ENCODE peak calls at places on chromosomes 16 and 17, in seven cellular contexts. W, C, A, I, Y, H and T are unnamed samples.
A peak's percentile ranks its signal among the peaks of the same experiment; 100 is the strongest.

GRCh38 chr17:35001549-35001948 is 21.2 kb downstream of the LIG3 start:
- DNase-seq in W (no peak), C (peak; percentile 6), A (no peak), I (no peak), Y (no peak), H (no peak), T (no peak)

GRCh38 chr17:27430882-27431491 is 25.3 kb upstream of the KSR1 start:
- DNase-seq in W (no peak), C (peak; percentile 51), A (no peak), I (no peak), Y (peak; percentile 28), H (no peak), T (no peak)

GRCh38 chr16:81831722-81832126 is 52.6 kb downstream of the PLCG2 start:
- DNase-seq in W (no peak), C (no peak), A (peak; percentile 7), I (no peak), Y (peak; percentile 79), H (peak; percentile 81), T (peak; percentile 79)

GRCh38 chr17:5500247-5500803 is 14.0 kb downstream of the MIS12 start:
- DNase-seq in W (no peak), C (peak; percentile 12), A (no peak), I (no peak), Y (no peak), H (peak; percentile 38), T (no peak)

GRCh38 chr16:11423315-11424117 is 78.3 kb downstream of the RMI2 start:
- DNase-seq in W (no peak), C (no peak), A (no peak), I (no peak), Y (no peak), H (peak; percentile 58), T (no peak)

GRCh38 chr17:62675260-62675659 is 47.8 kb downstream of the MRC2 start:
- DNase-seq in W (no peak), C (no peak), A (no peak), I (no peak), Y (no peak), H (no peak), T (no peak)

GRCh38 chr16:11474617-11475291 is 112.0 kb downstream of the LITAF start:
- DNase-seq in W (no peak), C (no peak), A (no peak), I (no peak), Y (no peak), H (no peak), T (no peak)

GRCh38 chr16:55567382-55567781 is 898 bp downstream of the CAPNS2 start:
- DNase-seq in W (no peak), C (peak; percentile 50), A (peak; percentile 30), I (no peak), Y (no peak), H (no peak), T (no peak)

GRCh38 chr16:20611350-20611902 is 35.3 kb upstream of the ACSM2B start:
- DNase-seq in W (no peak), C (no peak), A (no peak), I (no peak), Y (no peak), H (no peak), T (no peak)

GRCh38 chr17:9011001-9011400 is 10.3 kb upstream of the NTN1 start:
- DNase-seq in W (no peak), C (no peak), A (no peak), I (no peak), Y (no peak), H (no peak), T (no peak)

GRCh38 chr17:17741346-17742023 is 60.2 kb downstream of the RAI1 start:
- DNase-seq in W (peak; percentile 91), C (no peak), A (no peak), I (no peak), Y (no peak), H (no peak), T (no peak)

GRCh38 chr17:17553217-17554195 is 38.0 kb downstream of the PEMT start:
- DNase-seq in W (no peak), C (no peak), A (no peak), I (no peak), Y (no peak), H (no peak), T (no peak)

GRCh38 chr17:20073056-20073979 is 64.2 kb downstream of the SPECC1 start:
- DNase-seq in W (no peak), C (peak; percentile 10), A (peak; percentile 69), I (no peak), Y (peak; percentile 38), H (peak; percentile 55), T (peak; percentile 40)

GRCh38 chr16:56911771-56912541 is 20.0 kb upstream of the HERPUD1 start:
- DNase-seq in W (no peak), C (peak; percentile 65), A (peak; percentile 36), I (no peak), Y (peak; percentile 74), H (peak; percentile 83), T (no peak)

GRCh38 chr16:67923414-67924127 is 8.1 kb downstream of the CTRL start:
- DNase-seq in W (no peak), C (no peak), A (no peak), I (no peak), Y (no peak), H (no peak), T (no peak)

GRCh38 chr17:79661292-79662041 is 50.6 kb upstream of the RBFOX3 start:
- DNase-seq in W (no peak), C (no peak), A (no peak), I (no peak), Y (no peak), H (no peak), T (no peak)

GRCh38 chr17:79657036-79657435 is 46.2 kb upstream of the RBFOX3 start:
- DNase-seq in W (no peak), C (no peak), A (no peak), I (peak; percentile 58), Y (no peak), H (no peak), T (no peak)

GRCh38 chr17:79657861-79658810 is 47.3 kb upstream of the RBFOX3 start:
- DNase-seq in W (no peak), C (no peak), A (no peak), I (peak; percentile 21), Y (no peak), H (no peak), T (no peak)

GRCh38 chr17:79659376-79659775 is 48.5 kb upstream of the RBFOX3 start:
- DNase-seq in W (no peak), C (no peak), A (no peak), I (peak; percentile 37), Y (no peak), H (peak; percentile 21), T (no peak)

GRCh38 chr17:79658811-79659207 is 48.0 kb upstream of the RBFOX3 start:
- DNase-seq in W (no peak), C (peak; percentile 21), A (no peak), I (peak; percentile 61), Y (peak; percentile 26), H (no peak), T (no peak)
- TF ChIP-seq CTCF in W (peak; percentile 64), C (peak; percentile 30), A (no peak), I (no peak), Y (peak; percentile 23), H (peak; percentile 5), T (no peak)

GRCh38 chr17:82551779-82552457 is 32.4 kb downstream of the FOXK2 start:
- DNase-seq in W (peak; percentile 58), C (peak; percentile 70), A (peak; percentile 59), I (peak; percentile 84), Y (peak; percentile 82), H (peak; percentile 91), T (peak; percentile 59)
- TF ChIP-seq CTCF in W (peak; percentile 64), C (peak; percentile 84), A (peak; percentile 74), I (peak; percentile 67), Y (peak; percentile 80), H (peak; percentile 78), T (peak; percentile 66)

GRCh38 chr16:1152651-1153259 is at the start of gene CACNA1H:
- DNase-seq in W (peak; percentile 83), C (no peak), A (no peak), I (no peak), Y (no peak), H (no peak), T (peak; percentile 50)
- TF ChIP-seq CTCF in W (no peak), C (peak; percentile 24), A (no peak), I (no peak), Y (no peak), H (no peak), T (peak; percentile 32)

DNA sequence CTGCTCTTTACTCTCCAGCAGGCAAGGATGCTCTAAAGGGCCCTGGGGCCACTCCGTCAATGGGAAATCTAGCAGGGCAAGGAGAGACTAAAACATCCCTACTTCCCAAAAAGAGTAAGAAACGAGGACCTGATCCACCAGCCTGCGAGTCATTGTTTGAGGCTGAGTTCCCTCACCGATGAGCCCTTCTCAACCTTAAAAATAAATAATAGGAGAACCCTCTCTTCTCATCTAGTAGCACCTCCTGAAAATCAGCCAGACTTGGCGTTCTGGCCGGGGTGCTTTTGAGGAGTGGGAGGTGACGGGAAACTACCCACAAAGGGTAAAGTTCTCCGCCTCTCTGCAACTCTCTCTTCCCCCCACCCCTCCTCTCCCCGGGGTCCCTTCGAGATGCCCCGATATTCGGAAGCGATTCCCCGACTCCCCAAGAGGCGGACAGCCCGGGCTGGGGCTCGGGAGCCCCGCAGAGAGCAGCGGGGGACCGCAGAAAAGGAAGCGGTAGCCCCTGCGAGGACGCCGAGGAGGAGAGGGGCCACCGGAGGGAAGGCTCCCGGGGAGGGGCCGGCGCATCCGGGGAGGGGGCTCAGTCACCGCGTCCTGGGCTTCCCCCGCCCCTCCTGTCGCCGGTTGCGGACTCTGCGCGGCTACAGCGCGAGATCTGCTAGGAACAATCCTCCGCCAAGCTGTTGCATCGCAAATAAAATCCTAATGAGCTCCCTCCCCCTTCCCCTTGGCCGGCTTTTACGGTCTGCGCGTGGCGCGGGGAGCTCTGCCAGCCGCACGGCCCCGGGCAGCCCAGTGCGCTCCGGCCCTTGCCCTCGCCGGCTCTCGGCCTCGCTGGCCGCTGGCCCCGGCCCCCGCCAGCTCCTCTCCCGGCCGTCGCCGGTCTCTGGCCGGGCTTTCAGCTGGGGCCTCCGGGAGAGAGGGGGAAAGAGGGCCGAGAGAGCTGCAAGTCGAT is 1.3 kb downstream of the HOXB9 start:
- DNase-seq in W (no peak), C (no peak), A (no peak), I (no peak), Y (peak; percentile 51), H (no peak), T (no peak)
- TF ChIP-seq CTCF in W (no peak), C (no peak), A (no peak), I (no peak), Y (no peak), H (no peak), T (no peak)

GRCh38 chr16:74813109-74813641 is 38.6 kb upstream of the FA2H start:
- DNase-seq in W (peak; percentile 44), C (peak; percentile 55), A (peak; percentile 49), I (peak; percentile 84), Y (peak; percentile 85), H (peak; percentile 90), T (peak; percentile 60)
- TF ChIP-seq CTCF in W (peak; percentile 70), C (peak; percentile 82), A (peak; percentile 95), I (peak; percentile 67), Y (peak; percentile 96), H (peak; percentile 90), T (peak; percentile 86)